ENCODE peak calls at places on chromosomes 3 and 15, in five cellular contexts. J is germinal center, Z is T-helper 1 cell, M is fibroblast of lung, F is H7. V is an unnamed sample.

GRCh38 chr15:60299452-60300047 is 98.2 kb downstream of the ANXA2 start:
- DNase-seq in J (no peak), Z (no peak), M (peak), F (peak), V (peak)

GRCh38 chr3:190504354-190505125 is 9.3 kb upstream of the IL1RAP start:
- DNase-seq in J (no peak), Z (peak), M (peak), F (peak), V (no peak)

GRCh38 chr3:25789596-25790556 is at the start of gene OXSM:
- DNase-seq in J (peak), Z (peak), M (peak), F (peak), V (peak)

GRCh38 chr3:4908769-4909156 is 70.5 kb upstream of the BHLHE40 start:
- DNase-seq in J (no peak), Z (peak), M (no peak), F (no peak), V (no peak)

GRCh38 chr3:182412066-182412465 is 381.2 kb upstream of the ATP11B start:
- DNase-seq in J (no peak), Z (no peak), M (peak), F (no peak), V (no peak)

GRCh38 chr3:35404571-35404970 is 234.8 kb upstream of the ARPP21 start:
- DNase-seq in J (no peak), Z (no peak), M (no peak), F (no peak), V (no peak)

GRCh38 chr15:36896949-36897348 is 203.4 kb downstream of the MEIS2 start:
- DNase-seq in J (no peak), Z (no peak), M (no peak), F (no peak), V (no peak)

GRCh38 chr15:42413914-42414313 is 54.6 kb downstream of the CAPN3 start:
- DNase-seq in J (no peak), Z (no peak), M (peak), F (no peak), V (no peak)

GRCh38 chr15:55496716-55497115 is 11.3 kb downstream of the DNAAF4 start:
- DNase-seq in J (no peak), Z (no peak), M (no peak), F (no peak), V (no peak)

GRCh38 chr15:32747886-32748285 is 30.1 kb downstream of the GREM1 start:
- DNase-seq in J (no peak), Z (no peak), M (peak), F (no peak), V (no peak)

GRCh38 chr3:63979093-63979492 is 44.2 kb downstream of the PSMD6 start:
- DNase-seq in J (no peak), Z (peak), M (peak), F (no peak), V (no peak)

GRCh38 chr3:179898024-179898423 is 138.7 kb downstream of the PEX5L start:
- DNase-seq in J (peak), Z (peak), M (peak), F (peak), V (peak)

GRCh38 chr15:88467935-88468528 is 524 bp downstream of the MRPS11 start:
- DNase-seq in J (peak), Z (no peak), M (no peak), F (peak), V (no peak)

GRCh38 chr15:35596261-35596660 is 50.3 kb upstream of the DPH6 start:
- DNase-seq in J (no peak), Z (no peak), M (no peak), F (no peak), V (no peak)

GRCh38 chr15:74950078-74951000 is 6.2 kb downstream of the RPP25 start:
- DNase-seq in J (peak), Z (peak), M (peak), F (peak), V (peak)

GRCh38 chr15:64461577-64462162 is 1.3 kb downstream of the ZNF609 start:
- DNase-seq in J (peak), Z (peak), M (peak), F (peak), V (peak)

GRCh38 chr3:14423197-14423743 is 20.9 kb downstream of the SLC6A6 start:
- DNase-seq in J (no peak), Z (no peak), M (no peak), F (no peak), V (no peak)

GRCh38 chr3:16842710-16843270 is 42.0 kb upstream of the PLCL2 start:
- DNase-seq in J (no peak), Z (peak), M (no peak), F (no peak), V (no peak)

GRCh38 chr3:3170998-3171397 is 8.5 kb downstream of the CRBN start:
- DNase-seq in J (no peak), Z (peak), M (peak), F (no peak), V (no peak)

GRCh38 chr3:70532806-70533205 is 220.4 kb upstream of the MDFIC2 start:
- DNase-seq in J (no peak), Z (no peak), M (no peak), F (peak), V (no peak)

V was measured in H9.